ENCODE peak calls at places on chromosomes 16 and 17, in seven cellular contexts. One of them, this sample, is unnamed.

GRCh38 chr16:56713794-56714193 is 16.1 kb upstream of the NUP93 start:
- DNase-seq in prostate gland: no peak
- DNase-seq in endothelial cell of umbilical vein: no peak
- DNase-seq in transverse colon: no peak
- DNase-seq in HCT116: no peak
- DNase-seq in sigmoid colon: no peak
- DNase-seq in HL-60: no peak
- DNase-seq in this sample: no peak

GRCh38 chr17:3906881-3907280 is 9.4 kb downstream of the P2RX1 start:
- DNase-seq in prostate gland: no peak
- DNase-seq in endothelial cell of umbilical vein: no peak
- DNase-seq in transverse colon: no peak
- DNase-seq in HCT116: no peak
- DNase-seq in sigmoid colon: no peak
- DNase-seq in HL-60: no peak
- DNase-seq in this sample: no peak

GRCh38 chr16:57252148-57252721 is 7.2 kb downstream of the ARL2BP start:
- DNase-seq in prostate gland: no peak
- DNase-seq in endothelial cell of umbilical vein: no peak
- DNase-seq in transverse colon: no peak
- DNase-seq in HCT116: no peak
- DNase-seq in sigmoid colon: no peak
- DNase-seq in HL-60: no peak
- DNase-seq in this sample: no peak

GRCh38 chr17:72719582-72720493 is 372.6 kb downstream of the SLC39A11 start:
- DNase-seq in prostate gland: no peak
- DNase-seq in endothelial cell of umbilical vein: no peak
- DNase-seq in transverse colon: peak; percentile 24
- DNase-seq in HCT116: no peak
- DNase-seq in sigmoid colon: no peak
- DNase-seq in HL-60: peak; percentile 84
- DNase-seq in this sample: no peak

GRCh38 chr16:19884021-19884485 is 595 bp downstream of the GPRC5B start:
- DNase-seq in prostate gland: no peak
- DNase-seq in endothelial cell of umbilical vein: peak; percentile 15
- DNase-seq in transverse colon: peak; percentile 14
- DNase-seq in HCT116: no peak
- DNase-seq in sigmoid colon: peak; percentile 73
- DNase-seq in HL-60: no peak
- DNase-seq in this sample: no peak

GRCh38 chr16:3170440-3171180 is 17.4 kb upstream of the OR1F1 start:
- DNase-seq in prostate gland: no peak
- DNase-seq in endothelial cell of umbilical vein: no peak
- DNase-seq in transverse colon: no peak
- DNase-seq in HCT116: no peak
- DNase-seq in sigmoid colon: peak; percentile 65
- DNase-seq in HL-60: no peak
- DNase-seq in this sample: no peak

GRCh38 chr17:75344664-75345063 is 55.4 kb upstream of the SLC25A19 start:
- DNase-seq in prostate gland: no peak
- DNase-seq in endothelial cell of umbilical vein: no peak
- DNase-seq in transverse colon: no peak
- DNase-seq in HCT116: no peak
- DNase-seq in sigmoid colon: no peak
- DNase-seq in HL-60: peak; percentile 45
- DNase-seq in this sample: no peak

GRCh38 chr16:87954826-87955225 is 3.6 kb downstream of the BANP start:
- DNase-seq in prostate gland: no peak
- DNase-seq in endothelial cell of umbilical vein: no peak
- DNase-seq in transverse colon: peak; percentile 47
- DNase-seq in HCT116: no peak
- DNase-seq in sigmoid colon: no peak
- DNase-seq in HL-60: no peak
- DNase-seq in this sample: no peak

GRCh38 chr16:52283018-52283417 is 263.9 kb downstream of the TOX3 start:
- DNase-seq in prostate gland: no peak
- DNase-seq in endothelial cell of umbilical vein: no peak
- DNase-seq in transverse colon: no peak
- DNase-seq in HCT116: no peak
- DNase-seq in sigmoid colon: no peak
- DNase-seq in HL-60: no peak
- DNase-seq in this sample: no peak

GRCh38 chr16:84026601-84027000 is 16.0 kb downstream of the SLC38A8 start:
- DNase-seq in prostate gland: no peak
- DNase-seq in endothelial cell of umbilical vein: no peak
- DNase-seq in transverse colon: no peak
- DNase-seq in HCT116: no peak
- DNase-seq in sigmoid colon: no peak
- DNase-seq in HL-60: no peak
- DNase-seq in this sample: no peak

GRCh38 chr16:8904018-8904430 is 21.9 kb downstream of the LITAFD start:
- DNase-seq in prostate gland: no peak
- DNase-seq in endothelial cell of umbilical vein: no peak
- DNase-seq in transverse colon: no peak
- DNase-seq in HCT116: no peak
- DNase-seq in sigmoid colon: no peak
- DNase-seq in HL-60: no peak
- DNase-seq in this sample: no peak

GRCh38 chr17:30378191-30378796 is 433 bp upstream of the CPD start:
- DNase-seq in prostate gland: no peak
- DNase-seq in endothelial cell of umbilical vein: no peak
- DNase-seq in transverse colon: peak; percentile 38
- DNase-seq in HCT116: no peak
- DNase-seq in sigmoid colon: peak; percentile 73
- DNase-seq in HL-60: no peak
- DNase-seq in this sample: no peak

GRCh38 chr17:50604470-50604869 is 30.2 kb upstream of the ABCC3 start:
- DNase-seq in prostate gland: peak; percentile 16
- DNase-seq in endothelial cell of umbilical vein: peak; percentile 88
- DNase-seq in transverse colon: peak; percentile 19
- DNase-seq in HCT116: no peak
- DNase-seq in sigmoid colon: peak; percentile 86
- DNase-seq in HL-60: no peak
- DNase-seq in this sample: peak; percentile 35

GRCh38 chr17:57653279-57653678 is 91.8 kb downstream of the CCDC182 start:
- DNase-seq in prostate gland: no peak
- DNase-seq in endothelial cell of umbilical vein: no peak
- DNase-seq in transverse colon: no peak
- DNase-seq in HCT116: no peak
- DNase-seq in sigmoid colon: no peak
- DNase-seq in HL-60: no peak
- DNase-seq in this sample: no peak

GRCh38 chr17:57654040-57654775 is 90.9 kb downstream of the CCDC182 start:
- DNase-seq in prostate gland: no peak
- DNase-seq in endothelial cell of umbilical vein: no peak
- DNase-seq in transverse colon: no peak
- DNase-seq in HCT116: no peak
- DNase-seq in sigmoid colon: no peak
- DNase-seq in HL-60: no peak
- DNase-seq in this sample: no peak

GRCh38 chr17:57651451-57651850 is 93.6 kb downstream of the CCDC182 start:
- DNase-seq in prostate gland: no peak
- DNase-seq in endothelial cell of umbilical vein: no peak
- DNase-seq in transverse colon: no peak
- DNase-seq in HCT116: no peak
- DNase-seq in sigmoid colon: no peak
- DNase-seq in HL-60: no peak
- DNase-seq in this sample: no peak

GRCh38 chr17:57651996-57652395 is 93.1 kb downstream of the CCDC182 start:
- DNase-seq in prostate gland: no peak
- DNase-seq in endothelial cell of umbilical vein: no peak
- DNase-seq in transverse colon: no peak
- DNase-seq in HCT116: no peak
- DNase-seq in sigmoid colon: no peak
- DNase-seq in HL-60: no peak
- DNase-seq in this sample: no peak

DNA sequence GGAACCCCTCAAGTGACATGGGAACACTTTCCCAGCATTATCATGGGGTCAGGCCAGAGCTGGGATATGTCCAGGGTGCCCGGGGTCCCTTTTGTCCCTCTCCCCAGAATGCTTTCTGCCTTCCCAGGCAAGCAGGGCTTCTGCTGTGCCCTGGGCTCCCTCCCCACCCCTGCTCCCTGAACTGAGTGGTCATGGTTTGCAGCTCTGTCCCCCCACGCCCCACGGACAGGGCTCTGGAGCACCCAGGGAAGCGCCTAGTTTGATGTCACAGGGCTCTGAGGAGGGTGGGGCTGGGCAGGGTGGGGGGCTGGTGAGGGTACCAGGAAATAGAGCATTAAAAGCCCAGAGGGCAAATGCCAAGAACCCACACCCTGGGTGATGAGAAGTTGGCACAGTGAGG is 92.3 kb downstream of the CCDC182 start:
- DNase-seq in prostate gland: no peak
- DNase-seq in endothelial cell of umbilical vein: no peak
- DNase-seq in transverse colon: no peak
- DNase-seq in HCT116: no peak
- DNase-seq in sigmoid colon: no peak
- DNase-seq in HL-60: no peak
- DNase-seq in this sample: no peak
- TF ChIP-seq POLR2AphosphoS5 in prostate gland: no peak
- TF ChIP-seq POLR2AphosphoS5 in endothelial cell of umbilical vein: no peak
- TF ChIP-seq POLR2AphosphoS5 in transverse colon: no peak
- TF ChIP-seq POLR2AphosphoS5 in HCT116: no peak
- TF ChIP-seq POLR2AphosphoS5 in sigmoid colon: no peak
- TF ChIP-seq POLR2AphosphoS5 in HL-60: no peak
- TF ChIP-seq POLR2AphosphoS5 in this sample: no peak

DNA sequence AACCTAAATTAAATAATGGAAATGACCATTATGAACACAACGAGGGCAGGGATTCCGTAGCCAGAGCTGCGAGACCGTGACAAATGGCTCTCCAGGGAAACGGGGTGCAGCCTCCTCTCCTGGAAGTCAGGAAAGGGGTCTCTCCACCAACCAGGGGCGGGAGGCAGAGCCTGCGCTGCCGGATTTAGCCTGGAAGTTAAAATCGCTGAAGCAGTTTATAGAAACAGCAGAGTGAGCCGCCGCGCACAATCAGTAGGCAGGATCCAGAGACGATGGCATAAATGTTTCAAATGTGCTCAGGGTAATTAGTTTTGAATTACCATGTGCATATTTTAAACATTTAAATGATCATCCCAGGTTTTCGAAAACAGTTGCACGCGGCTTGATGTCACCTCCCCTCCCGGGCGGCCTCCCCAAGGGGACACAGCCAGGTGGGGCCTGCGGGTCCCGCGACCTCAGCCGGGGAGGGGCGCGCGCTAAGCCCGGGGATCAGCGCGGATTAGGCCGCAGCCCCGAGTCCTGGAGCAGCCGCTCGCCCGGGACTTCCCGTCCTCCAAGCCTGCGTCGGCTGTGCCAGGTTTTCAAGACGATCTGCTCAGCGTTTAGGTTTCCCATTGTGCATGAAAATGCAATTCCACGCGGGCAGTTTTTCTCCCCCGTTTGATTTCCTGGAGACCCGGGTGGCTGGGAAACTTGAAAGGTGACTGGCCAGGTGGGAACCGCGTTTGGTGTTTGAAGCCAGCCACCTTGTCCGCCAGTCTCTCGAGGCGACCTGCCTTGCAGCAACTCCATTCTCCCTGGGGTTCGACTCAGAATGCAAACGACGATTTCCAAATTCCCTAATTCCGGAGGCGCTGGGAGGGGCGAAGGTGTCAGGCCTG is 78.3 kb downstream of the RPA1 start:
- DNase-seq in prostate gland: no peak
- DNase-seq in endothelial cell of umbilical vein: peak; percentile 25
- DNase-seq in transverse colon: no peak
- DNase-seq in HCT116: no peak
- DNase-seq in sigmoid colon: no peak
- DNase-seq in HL-60: peak; percentile 2
- DNase-seq in this sample: no peak
- H3K4me3 ChIP-seq in prostate gland: no peak overlapping the region
- H3K4me3 ChIP-seq in endothelial cell of umbilical vein: no peak overlapping the region
- H3K4me3 ChIP-seq in transverse colon: no peak overlapping the region
- H3K4me3 ChIP-seq in HCT116: no peak overlapping the region
- H3K4me3 ChIP-seq in sigmoid colon: no peak overlapping the region
- H3K4me3 ChIP-seq in HL-60: no peak overlapping the region
- H3K4me3 ChIP-seq in this sample: peak overlapping the region; percentile 81

DNA sequence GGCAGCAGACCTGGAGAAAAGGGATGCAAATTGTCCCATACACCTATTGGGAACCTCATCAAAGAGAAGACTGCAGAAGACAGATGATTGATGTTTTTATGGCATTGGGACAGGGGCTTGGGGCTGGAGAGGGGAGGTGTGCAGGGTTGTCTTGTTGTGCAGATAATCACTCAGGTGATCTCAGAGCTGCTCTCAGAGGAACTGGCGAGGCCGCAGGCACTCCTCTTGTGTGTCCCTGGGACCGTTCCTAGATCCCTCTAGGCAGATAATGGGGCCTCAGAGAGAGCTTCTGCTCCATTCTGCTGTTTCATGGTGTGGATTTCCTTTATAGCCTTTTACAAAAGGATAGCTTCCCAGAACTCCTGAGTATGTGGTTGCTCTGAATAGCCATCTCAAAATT is 1.6 kb downstream of the RNF213 start:
- DNase-seq in prostate gland: no peak
- DNase-seq in endothelial cell of umbilical vein: no peak
- DNase-seq in transverse colon: no peak
- DNase-seq in HCT116: no peak
- DNase-seq in sigmoid colon: no peak
- DNase-seq in HL-60: no peak
- DNase-seq in this sample: no peak
- TF ChIP-seq POLR2AphosphoS5 in prostate gland: no peak
- TF ChIP-seq POLR2AphosphoS5 in endothelial cell of umbilical vein: no peak
- TF ChIP-seq POLR2AphosphoS5 in transverse colon: no peak
- TF ChIP-seq POLR2AphosphoS5 in HCT116: no peak
- TF ChIP-seq POLR2AphosphoS5 in sigmoid colon: no peak
- TF ChIP-seq POLR2AphosphoS5 in HL-60: no peak
- TF ChIP-seq POLR2AphosphoS5 in this sample: no peak

GRCh38 chr17:56449176-56449575 is 144.3 kb upstream of the NOG start:
- DNase-seq in prostate gland: no peak
- DNase-seq in endothelial cell of umbilical vein: no peak
- DNase-seq in transverse colon: no peak
- DNase-seq in HCT116: no peak
- DNase-seq in sigmoid colon: no peak
- DNase-seq in HL-60: no peak
- DNase-seq in this sample: no peak

GRCh38 chr17:56447166-56447565 is 146.3 kb upstream of the NOG start:
- DNase-seq in prostate gland: no peak
- DNase-seq in endothelial cell of umbilical vein: no peak
- DNase-seq in transverse colon: no peak
- DNase-seq in HCT116: no peak
- DNase-seq in sigmoid colon: no peak
- DNase-seq in HL-60: no peak
- DNase-seq in this sample: no peak

GRCh38 chr17:56452469-56452868 is 141.0 kb upstream of the NOG start:
- DNase-seq in prostate gland: no peak
- DNase-seq in endothelial cell of umbilical vein: no peak
- DNase-seq in transverse colon: no peak
- DNase-seq in HCT116: no peak
- DNase-seq in sigmoid colon: no peak
- DNase-seq in HL-60: no peak
- DNase-seq in this sample: no peak

DNA sequence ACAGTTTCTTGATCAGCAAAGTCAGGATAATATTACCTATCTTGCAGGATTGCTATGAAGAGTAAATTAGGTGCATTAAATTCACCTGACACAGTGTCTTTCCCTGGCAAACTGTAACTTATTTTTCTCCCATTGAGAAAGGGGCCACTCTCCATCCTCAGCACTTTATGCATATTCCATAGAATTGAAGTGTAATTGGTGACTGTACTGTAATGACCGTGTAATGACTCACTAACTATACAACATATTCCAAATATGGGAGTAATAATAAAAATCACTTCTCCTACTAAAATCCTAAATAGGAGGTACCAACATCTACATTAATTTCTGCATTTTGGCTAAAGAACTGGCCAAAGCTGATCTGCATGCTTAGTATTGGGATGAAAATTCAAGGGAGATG is 141.9 kb upstream of the NOG start:
- DNase-seq in prostate gland: no peak
- DNase-seq in endothelial cell of umbilical vein: no peak
- DNase-seq in transverse colon: no peak
- DNase-seq in HCT116: no peak
- DNase-seq in sigmoid colon: no peak
- DNase-seq in HL-60: no peak
- DNase-seq in this sample: no peak
- H3K4me3 ChIP-seq in prostate gland: no peak overlapping the region
- H3K4me3 ChIP-seq in endothelial cell of umbilical vein: no peak overlapping the region
- H3K4me3 ChIP-seq in transverse colon: no peak overlapping the region
- H3K4me3 ChIP-seq in HCT116: no peak overlapping the region
- H3K4me3 ChIP-seq in sigmoid colon: no peak overlapping the region
- H3K4me3 ChIP-seq in HL-60: no peak overlapping the region
- H3K4me3 ChIP-seq in this sample: no peak overlapping the region